ENCODE peak calls at places on chromosomes 1 and 21, in five cellular contexts. S is activated CD4-positive, alpha-beta T cell treated with anti-CD3 and anti-CD28 coated beads, Interleukin-2, amount 50 U/mL, for 48 hours; J is activated CD8-positive, alpha-beta T cell treated with anti-CD3 and anti-CD28 coated beads for 36 hours; U is NCI-H524; G is NCI-H187 treated with DMSO at 0.1 percent for 48 hours. X is an unnamed sample.

GRCh38 chr1:177351361-177352108 is 180.8 kb downstream of the BRINP2 start:
- DNase-seq in S (no peak), J (no peak), U (no peak), G (no peak), X (no peak)

GRCh38 chr1:158999301-159000069 is 10.2 kb upstream of the IFI16 start:
- DNase-seq in S (no peak), J (no peak), U (no peak), G (no peak), X (no peak)

GRCh38 chr1:36889846-36890245 is 144.5 kb downstream of the GRIK3 start:
- DNase-seq in S (no peak), J (no peak), U (no peak), G (no peak), X (no peak)

GRCh38 chr1:119549719-119550141 is 42.7 kb downstream of the HSD3B1 start:
- DNase-seq in S (peak; percentile 15), J (peak; percentile 27), U (peak; percentile 48), G (peak; percentile 8), X (peak; percentile 36)

GRCh38 chr1:170594227-170594626 is 62.3 kb downstream of the GORAB start:
- DNase-seq in S (no peak), J (no peak), U (peak; percentile 79), G (no peak), X (no peak)

GRCh38 chr1:150256549-150257341 is 829 bp upstream of the CA14 start:
- DNase-seq in S (no peak), J (no peak), U (no peak), G (no peak), X (no peak)

GRCh38 chr21:16304700-16305099 is 574.9 kb downstream of the USP25 start:
- DNase-seq in S (no peak), J (no peak), U (no peak), G (no peak), X (no peak)

GRCh38 chr1:10721381-10722321 is 74.8 kb downstream of the CASZ1 start:
- DNase-seq in S (no peak), J (no peak), U (no peak), G (no peak), X (no peak)

GRCh38 chr1:55724551-55725325 is 509.6 kb upstream of the USP24 start:
- DNase-seq in S (no peak), J (no peak), U (no peak), G (no peak), X (no peak)

GRCh38 chr1:80656011-80656627 is 1144.6 kb upstream of the ADGRL2 start:
- DNase-seq in S (no peak), J (no peak), U (peak; percentile 64), G (no peak), X (no peak)

GRCh38 chr1:230745071-230745470 is 2.1 kb upstream of the CAPN9 start:
- DNase-seq in S (no peak), J (no peak), U (peak; percentile 21), G (no peak), X (no peak)

GRCh38 chr1:206737729-206738222 is 32.8 kb upstream of the IL19 start:
- DNase-seq in S (peak; percentile 44), J (peak; percentile 66), U (no peak), G (no peak), X (no peak)

GRCh38 chr1:21703318-21703963 is 34.3 kb upstream of the RAP1GAP start:
- DNase-seq in S (no peak), J (no peak), U (peak; percentile 53), G (no peak), X (peak; percentile 31)